ENCODE peak calls at places on chromosome 5, in ten cellular contexts. F is hepatocyte, E is left ventricle myocardium inferior, I is brain microvascular endothelial cell, O is lower leg skin, S is psoas muscle, H is stomach, V is GM12864, U is WTC11, X is astrocyte of the spinal cord. D is an unnamed sample.

GRCh38 chr5:93022770-93023169 is 558.2 kb downstream of the NR2F1-AS1 start:
- DNase-seq in O (no peak), X (peak; percentile 45), V (no peak), F (no peak), E (no peak), S (no peak), H (no peak), I (no peak), U (no peak), D (no peak)

GRCh38 chr5:125499969-125500368 is 753.5 kb upstream of the ZNF608 start:
- DNase-seq in S (no peak), F (no peak), X (no peak), O (no peak), I (no peak), H (no peak), E (no peak), U (no peak), V (no peak), D (no peak)

GRCh38 chr5:8436919-8437318 is 568.0 kb downstream of the MTRR start:
- DNase-seq in E (no peak), O (no peak), U (no peak), V (no peak), I (no peak), S (no peak), H (no peak), F (no peak), X (no peak), D (no peak)

GRCh38 chr5:9301200-9301599 is 244.7 kb downstream of the SEMA5A start:
- DNase-seq in X (no peak), S (no peak), U (no peak), O (no peak), I (no peak), H (no peak), V (no peak), E (no peak), F (no peak), D (no peak)

GRCh38 chr5:154484393-154484944 is 6.4 kb upstream of the HAND1 start:
- DNase-seq in I (no peak), V (no peak), O (no peak), U (no peak), F (no peak), S (no peak), E (no peak), X (no peak), H (no peak), D (no peak)

GRCh38 chr5:83430130-83431010 is 41.2 kb upstream of the VCAN start:
- DNase-seq in H (peak; percentile 55), I (peak; percentile 58), E (peak; percentile 23), O (peak; percentile 22), V (peak; percentile 41), S (no peak), X (peak; percentile 69), U (peak; percentile 74), F (peak; percentile 82), D (peak; percentile 67)

GRCh38 chr5:102919211-102919610 is 164.1 kb downstream of the PAM start:
- DNase-seq in F (no peak), H (no peak), E (no peak), S (no peak), V (no peak), I (no peak), O (no peak), U (no peak), X (no peak), D (no peak)

GRCh38 chr5:179262126-179262920 is 82.9 kb downstream of the ADAMTS2 start:
- DNase-seq in X (no peak), E (no peak), V (no peak), O (no peak), U (no peak), H (peak; percentile 18), S (peak; percentile 50), F (no peak), I (no peak), D (no peak)

GRCh38 chr5:102241809-102242421 is 54.2 kb downstream of the SLCO4C1 start:
- DNase-seq in U (no peak), I (no peak), X (no peak), S (no peak), F (peak; percentile 38), H (no peak), O (no peak), V (no peak), E (no peak), D (no peak)

GRCh38 chr5:113147088-113147487 is 170.5 kb downstream of the DCP2 start:
- DNase-seq in I (peak; percentile 79), U (no peak), F (peak; percentile 68), H (no peak), V (no peak), X (peak; percentile 62), S (no peak), E (no peak), O (no peak), D (no peak)

GRCh38 chr5:164202338-164202737 is 696.9 kb downstream of the MAT2B start:
- DNase-seq in O (no peak), U (no peak), I (no peak), H (no peak), X (peak; percentile 63), E (no peak), V (no peak), F (no peak), S (no peak), D (no peak)

GRCh38 chr5:174293481-174293880 is 248.0 kb downstream of the NSG2 start:
- DNase-seq in O (no peak), H (no peak), U (no peak), E (no peak), S (no peak), X (no peak), I (no peak), V (no peak), F (no peak), D (no peak)

GRCh38 chr5:33755216-33755615 is 136.6 kb downstream of the ADAMTS12 start:
- DNase-seq in U (no peak), V (no peak), I (peak; percentile 64), F (no peak), O (no peak), S (no peak), E (no peak), X (no peak), H (no peak), D (no peak)

GRCh38 chr5:56763182-56763581 is 52.2 kb upstream of the MAP3K1 start:
- DNase-seq in I (no peak), S (no peak), X (no peak), U (no peak), E (no peak), V (no peak), F (no peak), H (no peak), O (no peak), D (no peak)

GRCh38 chr5:134092875-134093274 is 21.6 kb upstream of the TCF7 start:
- DNase-seq in O (no peak), U (no peak), X (no peak), V (no peak), I (no peak), E (no peak), S (no peak), F (peak; percentile 58), H (peak; percentile 55), D (no peak)

GRCh38 chr5:76363385-76364261 is 39.5 kb upstream of the IQGAP2 start:
- DNase-seq in E (no peak), S (no peak), V (no peak), U (no peak), O (peak; percentile 46), H (peak; percentile 74), X (no peak), I (no peak), F (no peak), D (no peak)

GRCh38 chr5:55176176-55176818 is 3.3 kb upstream of the CDC20B start:
- DNase-seq in F (peak; percentile 80), H (peak; percentile 73), I (no peak), U (peak; percentile 88), S (peak; percentile 62), V (no peak), O (no peak), X (no peak), E (peak; percentile 24), D (peak; percentile 51)
- TF ChIP-seq CTCF in F (peak; percentile 23), H (peak; percentile 72), I (no peak), U (no peak), S (peak; percentile 40), V (no peak), O (no peak), X (peak; percentile 25), E (peak; percentile 61), D (peak; percentile 41)

DNA sequence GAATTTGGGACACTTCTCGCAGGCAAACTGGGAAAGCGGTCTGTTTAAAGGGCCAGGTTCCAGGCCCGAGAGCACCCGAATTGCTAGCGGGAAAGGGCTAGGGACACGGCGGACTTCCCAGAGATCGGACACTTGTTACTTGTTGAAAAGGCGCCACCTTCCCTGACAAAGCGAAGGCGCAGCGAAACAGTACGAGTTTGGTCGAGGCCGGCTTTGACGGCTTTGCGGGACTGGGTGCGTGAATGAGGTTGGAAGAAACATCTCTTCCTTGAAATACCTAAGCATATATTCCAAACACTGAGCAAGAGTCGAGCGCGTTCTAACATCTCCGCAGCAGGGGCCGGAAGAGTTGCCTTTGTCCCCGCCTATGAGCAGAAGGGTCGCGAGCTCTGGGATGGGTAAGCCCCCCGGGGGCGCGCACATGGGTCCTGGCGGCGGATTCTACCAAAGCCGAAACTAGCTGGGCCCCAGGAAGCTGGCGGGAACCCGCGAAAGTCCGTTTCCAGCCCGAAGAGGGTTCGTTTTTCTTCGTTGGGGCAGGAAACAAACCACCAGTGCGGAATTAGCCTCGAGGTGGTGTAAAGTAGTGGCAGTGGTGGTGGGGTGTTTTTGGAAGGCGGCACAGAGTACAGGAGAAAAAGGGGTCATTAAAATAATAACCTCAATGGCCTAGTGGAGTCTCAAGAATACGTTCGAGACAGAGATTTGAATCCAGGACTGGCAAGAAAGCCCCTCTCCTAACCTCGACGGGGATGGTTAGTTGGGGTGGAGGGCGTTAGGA is 1.5 kb downstream of the GDNF start:
- DNase-seq in H (no peak), E (no peak), I (no peak), X (peak; percentile 40), S (peak; percentile 64), F (peak; percentile 47), O (no peak), V (no peak), U (peak; percentile 66), D (peak; percentile 37)
- TF ChIP-seq CTCF in H (no peak), E (peak; percentile 16), I (peak; percentile 55), X (no peak), S (no peak), F (no peak), O (no peak), V (no peak), U (no peak), D (no peak)

GRCh38 chr5:321726-322251 is 275 bp downstream of the AHRR start:
- DNase-seq in V (no peak), O (no peak), E (no peak), I (no peak), X (no peak), S (peak; percentile 47), F (no peak), U (no peak), H (no peak), D (no peak)
- TF ChIP-seq CTCF in V (no peak), O (no peak), E (no peak), I (no peak), X (no peak), S (no peak), F (no peak), U (no peak), H (no peak), D (no peak)

DNA sequence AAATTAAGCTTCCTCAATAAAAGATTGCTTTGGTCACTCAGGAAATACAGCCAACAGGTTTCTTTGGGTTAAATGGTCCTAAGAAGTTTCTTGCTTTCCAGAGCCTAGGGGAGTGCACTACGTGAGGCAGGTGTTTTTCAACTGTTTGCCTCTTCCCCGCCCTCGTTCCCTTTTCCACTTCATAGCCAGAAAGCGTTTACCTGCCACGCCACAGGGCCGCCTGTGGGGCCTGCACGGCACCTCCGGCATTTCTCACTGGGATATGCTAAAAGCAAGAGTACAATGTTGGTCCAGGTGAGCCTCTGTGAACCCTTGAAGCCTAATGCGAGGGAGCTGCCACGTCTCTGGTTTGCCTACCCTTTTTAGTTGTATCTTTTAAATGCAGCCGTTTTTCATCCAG is 167.6 kb upstream of the OTULINL start:
- DNase-seq in S (no peak), I (no peak), F (no peak), V (no peak), O (no peak), H (no peak), U (no peak), X (no peak), E (no peak), D (no peak)
- TF ChIP-seq CTCF in S (no peak), I (no peak), F (no peak), V (no peak), O (no peak), H (no peak), U (no peak), X (no peak), E (no peak), D (no peak)